ENCODE peak calls at places on chromosomes 4 and X, in nine cellular contexts. E is activated CD4-positive, CD25-positive, alpha-beta regulatory T cell; Y is stimulated activated CD8-positive, alpha-beta memory T cell treated with anti-CD3 and anti-CD28 coated beads, Interleukin-15, amount 100 ng/mL, for 24 hours; W is RWPE1; M is hippocampal formation; S is activated CD4-positive, alpha-beta T cell treated with anti-CD3 and anti-CD28 coated beads, Interleukin-2, amount 10 ng/mL, durations not matched to agents 7 days and 5 days; L is thoracic aorta; P is MM.1S; Z is left cardiac atrium. T is an unnamed sample.

GRCh38 chr4:78945638-78946179 is 6.5 kb upstream of the PAQR3 start:
- DNase-seq in S (no peak), W (no peak), E (no peak), Y (no peak), Z (no peak), L (no peak), M (no peak), P (no peak), T (no peak)

GRCh38 chr4:183200453-183200852 is 101.4 kb downstream of the WWC2 start:
- DNase-seq in Y (no peak), S (no peak), W (peak; percentile 34), P (no peak), L (no peak), M (no peak), E (no peak), Z (peak; percentile 55), T (peak; percentile 86)

GRCh38 chr4:158020734-158021346 is 152.0 kb downstream of the GASK1B start:
- DNase-seq in L (no peak), E (no peak), Z (no peak), P (no peak), S (no peak), M (no peak), W (peak; percentile 62), Y (no peak), T (no peak)

GRCh38 chr4:122539861-122540465 is 80.9 kb downstream of the IL21 start:
- DNase-seq in Z (no peak), E (no peak), S (no peak), L (no peak), M (no peak), P (peak; percentile 15), W (no peak), Y (no peak), T (no peak)

GRCh38 chr4:71570492-71570891 is 213.4 kb downstream of the GC start:
- DNase-seq in L (no peak), P (no peak), W (no peak), E (no peak), S (no peak), Y (no peak), Z (no peak), M (no peak), T (no peak)

GRCh38 chr4:24394041-24394440 is 190.3 kb downstream of the DHX15 start:
- DNase-seq in E (no peak), Y (no peak), W (peak; percentile 11), L (no peak), S (no peak), P (no peak), M (no peak), Z (no peak), T (no peak)

GRCh38 chrX:44937606-44938005 is 64.6 kb downstream of the KDM6A start:
- DNase-seq in Z (no peak), S (no peak), Y (no peak), P (no peak), L (no peak), M (peak; percentile 11), E (no peak), W (no peak), T (no peak)

GRCh38 chr4:171203425-171203824 is 609.8 kb upstream of the GALNTL6 start:
- DNase-seq in Z (no peak), W (peak; percentile 55), L (no peak), P (no peak), E (no peak), M (no peak), Y (no peak), S (no peak), T (no peak)

GRCh38 chr4:68129793-68130192 is at the start of gene TMPRSS11F:
- DNase-seq in Z (no peak), L (no peak), W (peak; percentile 52), Y (no peak), S (no peak), P (no peak), E (no peak), M (no peak), T (no peak)

GRCh38 chrX:69024931-69025330 is 140.3 kb downstream of the PJA1 start:
- DNase-seq in Z (peak; percentile 78), P (no peak), L (peak; percentile 38), S (no peak), M (no peak), Y (no peak), W (peak; percentile 39), E (no peak), T (peak; percentile 20)

GRCh38 chrX:53280703-53281320 is 572 bp downstream of the IQSEC2 start:
- DNase-seq in L (no peak), W (peak; percentile 29), E (no peak), Z (peak; percentile 67), M (no peak), P (no peak), S (no peak), Y (no peak), T (no peak)

GRCh38 chrX:17601816-17602215 is 135.5 kb upstream of the SCML1 start:
- DNase-seq in S (no peak), E (no peak), P (no peak), W (no peak), L (no peak), M (no peak), Y (no peak), Z (no peak), T (no peak)

GRCh38 chr4:181301735-181302380 is 941.3 kb upstream of the TENM3 start:
- DNase-seq in E (no peak), S (peak; percentile 20), W (peak; percentile 17), M (no peak), Y (no peak), L (no peak), P (peak; percentile 73), Z (peak; percentile 13), T (peak; percentile 36)

GRCh38 chr4:76213415-76214268 is at the start of gene SCARB2:
- DNase-seq in E (peak; percentile 62), L (peak; percentile 36), W (peak; percentile 84), Z (peak; percentile 91), P (peak; percentile 88), M (peak; percentile 85), S (peak; percentile 67), Y (peak; percentile 37), T (peak; percentile 91)

GRCh38 chr4:14023036-14023435 is 395.5 kb upstream of the BOD1L1 start:
- DNase-seq in E (no peak), M (no peak), W (no peak), Z (no peak), Y (no peak), S (no peak), L (no peak), P (no peak), T (no peak)

GRCh38 chrX:148601034-148601433 is 100.6 kb downstream of the AFF2 start:
- DNase-seq in Z (no peak), W (peak; percentile 15), P (no peak), E (no peak), Y (no peak), M (no peak), L (no peak), S (no peak), T (no peak)

GRCh38 chr4:19776021-19776459 is 475.7 kb upstream of the SLIT2 start:
- DNase-seq in M (no peak), W (peak; percentile 79), E (no peak), S (no peak), P (no peak), Z (peak; percentile 28), L (no peak), Y (no peak), T (no peak)

T was measured in upper lobe of left lung.